ENCODE peak calls at places on chromosomes 16 and 17, in six cellular contexts. J, X, R, E, U and P are unnamed samples. For H3K9me3, the result is how much of the 10 kb centered on the place peaks cover.

GRCh38 chr16:3173892-3174617 is 13.9 kb upstream of the OR1F1 start:
- DNase-seq in J (no peak), X (no peak), R (no peak), E (no peak), U (no peak), P (no peak)

GRCh38 chr16:3153077-3153368 is 18.2 kb downstream of the ZNF213 start:
- DNase-seq in J (no peak), X (no peak), R (no peak), E (no peak), U (no peak), P (no peak)

GRCh38 chr16:35200662-35201061 is 1741.2 kb downstream of the TP53TG3F start:
- DNase-seq in J (no peak), X (peak), R (no peak), E (no peak), U (no peak), P (no peak)

GRCh38 chr17:49676276-49676868 is 1.5 kb downstream of the SPOP start:
- DNase-seq in J (no peak), X (no peak), R (no peak), E (no peak), U (no peak), P (no peak)

GRCh38 chr17:70484050-70484449 is 314.7 kb downstream of the KCNJ2 start:
- DNase-seq in J (no peak), X (no peak), R (no peak), E (no peak), U (no peak), P (no peak)

GRCh38 chr17:39139137-39139516 is 12.3 kb downstream of the PLXDC1 start:
- DNase-seq in J (no peak), X (no peak), R (no peak), E (no peak), U (peak), P (no peak)

GRCh38 chr17:36936455-36936934 is 780 bp upstream of the LHX1 start:
- DNase-seq in J (no peak), X (no peak), R (no peak), E (no peak), U (peak), P (no peak)

GRCh38 chr17:66777689-66778225 is 57.2 kb upstream of the CACNG5 start:
- DNase-seq in J (no peak), X (no peak), R (no peak), E (no peak), U (no peak), P (no peak)

GRCh38 chr17:13541032-13541480 is 60.7 kb downstream of the HS3ST3A1 start:
- DNase-seq in J (no peak), X (no peak), R (no peak), E (no peak), U (no peak), P (no peak)

GRCh38 chr16:14309001-14309886 is 238.1 kb downstream of the MRTFB start:
- DNase-seq in J (no peak), X (no peak), R (no peak), E (no peak), U (peak), P (no peak)

GRCh38 chr16:31780342-31780741 is 93.3 kb upstream of the ZNF267 start:
- DNase-seq in J (no peak), X (no peak), R (no peak), E (no peak), U (no peak), P (no peak)
- H3K9me3 ChIP-seq in J (under half), X (under half), R (half or more), E (under half), U (under half), P (under half)

GRCh38 chr16:56763305-56763916 is 33.5 kb downstream of the NUP93 start:
- DNase-seq in J (no peak), X (no peak), R (no peak), E (no peak), U (no peak), P (no peak)
- H3K9me3 ChIP-seq in J (under half), X (under half), R (under half), E (under half), U (under half), P (under half)

GRCh38 chr16:15544405-15544804 is 98.5 kb downstream of the MARF1 start:
- DNase-seq in J (no peak), X (no peak), R (no peak), E (no peak), U (no peak), P (no peak)

GRCh38 chr16:15552507-15552906 is 90.4 kb downstream of the MARF1 start:
- DNase-seq in J (no peak), X (no peak), R (no peak), E (no peak), U (no peak), P (no peak)

GRCh38 chr16:15547768-15548096 is 95.2 kb downstream of the MARF1 start:
- DNase-seq in J (no peak), X (no peak), R (no peak), E (no peak), U (no peak), P (no peak)

GRCh38 chr16:15545544-15545943 is 97.4 kb downstream of the MARF1 start:
- DNase-seq in J (no peak), X (no peak), R (no peak), E (no peak), U (no peak), P (no peak)

GRCh38 chr16:15548482-15548891 is 94.5 kb downstream of the MARF1 start:
- DNase-seq in J (no peak), X (no peak), R (no peak), E (no peak), U (no peak), P (no peak)
- H3K9me3 ChIP-seq in J (under half), X (under half), R (under half), E (under half), U (under half), P (under half)

DNA sequence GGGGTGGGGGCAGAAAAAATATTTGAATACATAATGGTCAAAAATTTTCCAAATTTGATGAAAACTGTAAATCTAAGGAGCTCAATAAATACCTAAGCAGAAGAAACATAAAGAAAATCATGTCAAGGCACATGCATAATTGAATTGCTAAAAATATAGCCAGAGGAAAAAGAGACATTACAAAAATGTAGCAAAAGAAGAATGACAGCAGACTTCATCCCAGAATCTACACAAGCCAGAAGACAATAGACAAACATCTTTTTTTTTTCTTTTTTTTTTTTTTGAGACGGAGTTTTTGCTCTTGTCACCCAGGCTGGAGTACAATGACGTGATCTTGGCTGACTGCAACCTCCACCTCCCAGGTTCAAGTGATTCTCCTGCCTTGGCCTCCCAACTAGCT is 62.0 kb upstream of the ATP2A3 start:
- DNase-seq in J (no peak), X (no peak), R (no peak), E (no peak), U (no peak), P (no peak)
- H3K9me3 ChIP-seq in J (under half), X (under half), R (under half), E (under half), U (half or more), P (under half)

DNA sequence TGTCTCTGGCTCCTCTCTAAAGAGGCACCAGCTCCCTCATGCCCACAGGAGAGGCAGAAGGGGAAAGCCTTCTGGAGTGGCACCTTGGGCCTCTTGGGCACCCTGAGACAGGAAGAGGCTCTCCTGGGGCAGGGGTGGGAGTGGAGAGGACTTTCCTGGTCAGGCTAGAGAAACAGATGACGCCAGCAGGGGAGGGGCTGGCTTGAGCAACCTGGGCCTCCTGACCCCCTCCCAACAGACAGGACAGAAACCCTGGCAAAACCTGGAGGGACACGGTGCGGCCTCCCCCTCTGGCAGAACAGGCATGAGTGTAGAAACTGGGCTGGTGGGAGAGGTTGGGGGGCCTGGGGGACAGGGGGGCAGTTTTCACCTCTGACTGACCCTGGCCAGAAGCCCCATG is 6.1 kb downstream of the SMIM5 start:
- DNase-seq in J (no peak), X (no peak), R (no peak), E (no peak), U (no peak), P (no peak)
- H3K9me3 ChIP-seq in J (under half), X (under half), R (under half), E (under half), U (under half), P (under half)